ENCODE peak calls at places on chromosomes 12 and 14, in four cellular contexts. U is posterior cingulate gyrus, W is HCEC 1CT, H is iPS-NIHi11. F is an unnamed sample.
A peak's percentile ranks its signal among the peaks of the same experiment; 100 is the strongest.

GRCh38 chr12:119231774-119232173 is 53.0 kb downstream of the HSPB8 start:
- DNase-seq in U (no peak), W (no peak), H (no peak), F (no peak)

GRCh38 chr14:104768437-104769323 is 15.7 kb downstream of the SIVA1 start:
- DNase-seq in U (peak; percentile 88), W (peak; percentile 62), H (peak; percentile 94), F (peak; percentile 67)

GRCh38 chr12:130029151-130029550 is 125.3 kb upstream of the TMEM132D start:
- DNase-seq in U (no peak), W (no peak), H (no peak), F (no peak)

GRCh38 chr12:30882706-30883105 is 43.8 kb upstream of the TSPAN11 start:
- DNase-seq in U (no peak), W (peak; percentile 3), H (no peak), F (no peak)

GRCh38 chr14:21902561-21903199 is 229.1 kb upstream of the OR4E1 start:
- DNase-seq in U (no peak), W (no peak), H (no peak), F (no peak)

GRCh38 chr12:104057771-104058197 is 6.5 kb upstream of the HCFC2 start:
- DNase-seq in U (no peak), W (peak; percentile 28), H (peak; percentile 54), F (peak; percentile 29)

GRCh38 chr12:131204416-131205311 is 251.0 kb downstream of the ADGRD1 start:
- DNase-seq in U (no peak), W (no peak), H (no peak), F (no peak)

GRCh38 chr12:124567035-124567672 is at the start of gene NCOR2:
- DNase-seq in U (no peak), W (peak; percentile 12), H (peak; percentile 64), F (peak; percentile 28)

GRCh38 chr14:92690171-92691011 is 58.0 kb downstream of the LGMN start:
- DNase-seq in U (no peak), W (peak; percentile 64), H (no peak), F (peak; percentile 25)

GRCh38 chr12:32448581-32448980 is 49.2 kb downstream of the FGD4 start:
- DNase-seq in U (no peak), W (peak; percentile 12), H (no peak), F (no peak)

GRCh38 chr14:75294649-75295033 is 16.0 kb downstream of the FOS start:
- DNase-seq in U (no peak), W (no peak), H (peak; percentile 23), F (peak; percentile 22)